ENCODE peak calls at places on chromosomes 16 and 17, in eight cellular contexts. One of them, this sample, is unnamed.
A peak's percentile ranks its signal among the peaks of the same experiment; 100 is the strongest.

GRCh38 chr17:77508047-77508715 is 367.4 kb downstream of the SEC14L1 start:
- DNase-seq in AG09319: no peak
- DNase-seq in ascending aorta: no peak
- DNase-seq in upper lobe of right lung: peak; percentile 22
- DNase-seq in BE2C: no peak
- DNase-seq in cardiac muscle cell: no peak
- DNase-seq in psoas muscle: no peak
- DNase-seq in tibial artery: no peak
- DNase-seq in this sample: no peak

GRCh38 chr16:1823821-1824220 is 2.8 kb downstream of the HAGH start:
- DNase-seq in AG09319: no peak
- DNase-seq in ascending aorta: no peak
- DNase-seq in upper lobe of right lung: no peak
- DNase-seq in BE2C: peak; percentile 57
- DNase-seq in cardiac muscle cell: peak; percentile 70
- DNase-seq in psoas muscle: no peak
- DNase-seq in tibial artery: no peak
- DNase-seq in this sample: peak; percentile 39

GRCh38 chr17:81057079-81057730 is 22.3 kb downstream of the BAIAP2 start:
- DNase-seq in AG09319: no peak
- DNase-seq in ascending aorta: no peak
- DNase-seq in upper lobe of right lung: peak; percentile 91
- DNase-seq in BE2C: peak; percentile 71
- DNase-seq in cardiac muscle cell: peak; percentile 59
- DNase-seq in psoas muscle: no peak
- DNase-seq in tibial artery: peak; percentile 55
- DNase-seq in this sample: no peak

GRCh38 chr16:82031116-82032084 is 3.7 kb upstream of the HSD17B2 start:
- DNase-seq in AG09319: peak; percentile 62
- DNase-seq in ascending aorta: no peak
- DNase-seq in upper lobe of right lung: no peak
- DNase-seq in BE2C: no peak
- DNase-seq in cardiac muscle cell: peak; percentile 79
- DNase-seq in psoas muscle: no peak
- DNase-seq in tibial artery: no peak
- DNase-seq in this sample: peak; percentile 43

GRCh38 chr16:9102379-9102778 is 10.9 kb downstream of the HAPSTR1 start:
- DNase-seq in AG09319: peak; percentile 65
- DNase-seq in ascending aorta: no peak
- DNase-seq in upper lobe of right lung: no peak
- DNase-seq in BE2C: no peak
- DNase-seq in cardiac muscle cell: peak; percentile 75
- DNase-seq in psoas muscle: no peak
- DNase-seq in tibial artery: no peak
- DNase-seq in this sample: no peak

GRCh38 chr17:39178516-39178915 is 12.6 kb upstream of the ARL5C start:
- DNase-seq in AG09319: no peak
- DNase-seq in ascending aorta: no peak
- DNase-seq in upper lobe of right lung: no peak
- DNase-seq in BE2C: no peak
- DNase-seq in cardiac muscle cell: no peak
- DNase-seq in psoas muscle: no peak
- DNase-seq in tibial artery: no peak
- DNase-seq in this sample: no peak

GRCh38 chr17:14784997-14785696 is 480.0 kb downstream of the PMP22 start:
- DNase-seq in AG09319: no peak
- DNase-seq in ascending aorta: no peak
- DNase-seq in upper lobe of right lung: no peak
- DNase-seq in BE2C: no peak
- DNase-seq in cardiac muscle cell: no peak
- DNase-seq in psoas muscle: no peak
- DNase-seq in tibial artery: no peak
- DNase-seq in this sample: no peak

GRCh38 chr17:81418710-81419332 is 23.6 kb downstream of the BAHCC1 start:
- DNase-seq in AG09319: no peak
- DNase-seq in ascending aorta: no peak
- DNase-seq in upper lobe of right lung: no peak
- DNase-seq in BE2C: no peak
- DNase-seq in cardiac muscle cell: no peak
- DNase-seq in psoas muscle: no peak
- DNase-seq in tibial artery: no peak
- DNase-seq in this sample: no peak

GRCh38 chr17:69646729-69647128 is 232.2 kb downstream of the MAP2K6 start:
- DNase-seq in AG09319: no peak
- DNase-seq in ascending aorta: no peak
- DNase-seq in upper lobe of right lung: no peak
- DNase-seq in BE2C: no peak
- DNase-seq in cardiac muscle cell: no peak
- DNase-seq in psoas muscle: no peak
- DNase-seq in tibial artery: no peak
- DNase-seq in this sample: no peak

GRCh38 chr16:89864421-89864820 is 9.0 kb upstream of the TCF25 start:
- DNase-seq in AG09319: no peak
- DNase-seq in ascending aorta: no peak
- DNase-seq in upper lobe of right lung: no peak
- DNase-seq in BE2C: no peak
- DNase-seq in cardiac muscle cell: peak; percentile 21
- DNase-seq in psoas muscle: no peak
- DNase-seq in tibial artery: no peak
- DNase-seq in this sample: no peak

GRCh38 chr17:35766903-35767510 is 6.3 kb downstream of the C17orf50 start:
- DNase-seq in AG09319: no peak
- DNase-seq in ascending aorta: no peak
- DNase-seq in upper lobe of right lung: no peak
- DNase-seq in BE2C: peak; percentile 62
- DNase-seq in cardiac muscle cell: peak; percentile 70
- DNase-seq in psoas muscle: no peak
- DNase-seq in tibial artery: no peak
- DNase-seq in this sample: peak; percentile 60

GRCh38 chr17:46071796-46072195 is 72.7 kb downstream of the STH start:
- DNase-seq in AG09319: no peak
- DNase-seq in ascending aorta: no peak
- DNase-seq in upper lobe of right lung: no peak
- DNase-seq in BE2C: no peak
- DNase-seq in cardiac muscle cell: no peak
- DNase-seq in psoas muscle: no peak
- DNase-seq in tibial artery: no peak
- DNase-seq in this sample: no peak

GRCh38 chr17:3037259-3037658 is 26.1 kb downstream of the OR1D5 start:
- DNase-seq in AG09319: no peak
- DNase-seq in ascending aorta: no peak
- DNase-seq in upper lobe of right lung: no peak
- DNase-seq in BE2C: no peak
- DNase-seq in cardiac muscle cell: no peak
- DNase-seq in psoas muscle: no peak
- DNase-seq in tibial artery: no peak
- DNase-seq in this sample: no peak

GRCh38 chr17:21363776-21364642 is 12.1 kb upstream of the KCNJ12 start:
- DNase-seq in AG09319: no peak
- DNase-seq in ascending aorta: no peak
- DNase-seq in upper lobe of right lung: no peak
- DNase-seq in BE2C: no peak
- DNase-seq in cardiac muscle cell: no peak
- DNase-seq in psoas muscle: no peak
- DNase-seq in tibial artery: no peak
- DNase-seq in this sample: no peak

GRCh38 chr16:81816793-81817210 is 37.7 kb downstream of the PLCG2 start:
- DNase-seq in AG09319: no peak
- DNase-seq in ascending aorta: no peak
- DNase-seq in upper lobe of right lung: no peak
- DNase-seq in BE2C: no peak
- DNase-seq in cardiac muscle cell: no peak
- DNase-seq in psoas muscle: no peak
- DNase-seq in tibial artery: no peak
- DNase-seq in this sample: no peak

GRCh38 chr16:64397945-64398508 is 723.8 kb downstream of the CDH11 start:
- DNase-seq in AG09319: no peak
- DNase-seq in ascending aorta: no peak
- DNase-seq in upper lobe of right lung: no peak
- DNase-seq in BE2C: no peak
- DNase-seq in cardiac muscle cell: peak; percentile 84
- DNase-seq in psoas muscle: no peak
- DNase-seq in tibial artery: no peak
- DNase-seq in this sample: no peak

GRCh38 chr17:3929181-3929580 is 12.9 kb upstream of the P2RX1 start:
- DNase-seq in AG09319: no peak
- DNase-seq in ascending aorta: no peak
- DNase-seq in upper lobe of right lung: no peak
- DNase-seq in BE2C: no peak
- DNase-seq in cardiac muscle cell: no peak
- DNase-seq in psoas muscle: no peak
- DNase-seq in tibial artery: no peak
- DNase-seq in this sample: no peak

GRCh38 chr16:11447836-11448235 is 102.6 kb downstream of the RMI2 start:
- DNase-seq in AG09319: no peak
- DNase-seq in ascending aorta: no peak
- DNase-seq in upper lobe of right lung: no peak
- DNase-seq in BE2C: no peak
- DNase-seq in cardiac muscle cell: no peak
- DNase-seq in psoas muscle: no peak
- DNase-seq in tibial artery: no peak
- DNase-seq in this sample: no peak

GRCh38 chr16:72536673-72537435 is 364.9 kb upstream of the PMFBP1 start:
- DNase-seq in AG09319: peak; percentile 28
- DNase-seq in ascending aorta: no peak
- DNase-seq in upper lobe of right lung: no peak
- DNase-seq in BE2C: no peak
- DNase-seq in cardiac muscle cell: peak; percentile 21
- DNase-seq in psoas muscle: no peak
- DNase-seq in tibial artery: no peak
- DNase-seq in this sample: no peak

GRCh38 chr17:6427284-6427781 is 7.6 kb downstream of the AIPL1 start:
- DNase-seq in AG09319: no peak
- DNase-seq in ascending aorta: no peak
- DNase-seq in upper lobe of right lung: no peak
- DNase-seq in BE2C: no peak
- DNase-seq in cardiac muscle cell: peak; percentile 41
- DNase-seq in psoas muscle: no peak
- DNase-seq in tibial artery: no peak
- DNase-seq in this sample: peak; percentile 43

GRCh38 chr16:77406680-77407079 is 28.2 kb downstream of the ADAMTS18 start:
- DNase-seq in AG09319: no peak
- DNase-seq in ascending aorta: no peak
- DNase-seq in upper lobe of right lung: no peak
- DNase-seq in BE2C: no peak
- DNase-seq in cardiac muscle cell: peak; percentile 15
- DNase-seq in psoas muscle: no peak
- DNase-seq in tibial artery: no peak
- DNase-seq in this sample: no peak

GRCh38 chr17:29617481-29618271 is 5.0 kb downstream of the CORO6 start:
- DNase-seq in AG09319: no peak
- DNase-seq in ascending aorta: peak; percentile 46
- DNase-seq in upper lobe of right lung: peak; percentile 94
- DNase-seq in BE2C: no peak
- DNase-seq in cardiac muscle cell: peak; percentile 78
- DNase-seq in psoas muscle: peak; percentile 74
- DNase-seq in tibial artery: no peak
- DNase-seq in this sample: peak; percentile 85
- TF ChIP-seq CTCF in AG09319: peak; percentile 58
- TF ChIP-seq CTCF in ascending aorta: peak; percentile 66
- TF ChIP-seq CTCF in upper lobe of right lung: peak; percentile 73
- TF ChIP-seq CTCF in BE2C: no peak
- TF ChIP-seq CTCF in cardiac muscle cell: peak; percentile 71
- TF ChIP-seq CTCF in psoas muscle: peak; percentile 53
- TF ChIP-seq CTCF in tibial artery: no peak
- TF ChIP-seq CTCF in this sample: peak; percentile 89

GRCh38 chr16:30949655-30950515 is 1.0 kb downstream of the ORAI3 start:
- DNase-seq in AG09319: peak; percentile 81
- DNase-seq in ascending aorta: peak; percentile 66
- DNase-seq in upper lobe of right lung: peak; percentile 83
- DNase-seq in BE2C: no peak
- DNase-seq in cardiac muscle cell: peak; percentile 82
- DNase-seq in psoas muscle: peak; percentile 87
- DNase-seq in tibial artery: peak; percentile 94
- DNase-seq in this sample: peak; percentile 70
- TF ChIP-seq CTCF in AG09319: peak; percentile 7
- TF ChIP-seq CTCF in ascending aorta: no peak
- TF ChIP-seq CTCF in upper lobe of right lung: peak; percentile 11
- TF ChIP-seq CTCF in BE2C: no peak
- TF ChIP-seq CTCF in cardiac muscle cell: no peak
- TF ChIP-seq CTCF in psoas muscle: no peak
- TF ChIP-seq CTCF in tibial artery: no peak
- TF ChIP-seq CTCF in this sample: peak; percentile 28

DNA sequence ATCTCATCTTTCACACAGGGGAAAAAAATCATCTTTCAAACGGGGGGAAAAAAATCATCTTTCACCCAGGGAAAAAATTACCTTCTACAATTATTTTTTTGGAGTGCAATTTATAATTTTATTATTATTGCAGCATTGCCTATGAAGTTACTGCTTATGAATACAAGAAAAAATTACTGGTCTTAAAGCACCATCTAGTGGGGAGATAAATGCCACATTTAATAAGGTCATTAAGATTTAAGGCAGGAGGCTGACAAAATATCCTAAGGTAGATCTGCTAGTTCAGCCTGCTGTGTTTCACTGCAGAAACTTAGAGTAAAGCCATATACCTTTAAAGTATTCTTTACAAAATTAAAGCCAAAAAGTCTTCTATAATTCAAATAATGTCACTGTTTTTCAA is 13.7 kb downstream of the SHCBP1 start:
- DNase-seq in AG09319: peak; percentile 54
- DNase-seq in ascending aorta: no peak
- DNase-seq in upper lobe of right lung: no peak
- DNase-seq in BE2C: no peak
- DNase-seq in cardiac muscle cell: peak; percentile 83
- DNase-seq in psoas muscle: no peak
- DNase-seq in tibial artery: no peak
- DNase-seq in this sample: no peak
- TF ChIP-seq CTCF in AG09319: peak; percentile 53
- TF ChIP-seq CTCF in ascending aorta: peak; percentile 41
- TF ChIP-seq CTCF in upper lobe of right lung: peak; percentile 51
- TF ChIP-seq CTCF in BE2C: peak; percentile 39
- TF ChIP-seq CTCF in cardiac muscle cell: peak; percentile 43
- TF ChIP-seq CTCF in psoas muscle: peak; percentile 46
- TF ChIP-seq CTCF in tibial artery: peak; percentile 42
- TF ChIP-seq CTCF in this sample: peak; percentile 31

DNA sequence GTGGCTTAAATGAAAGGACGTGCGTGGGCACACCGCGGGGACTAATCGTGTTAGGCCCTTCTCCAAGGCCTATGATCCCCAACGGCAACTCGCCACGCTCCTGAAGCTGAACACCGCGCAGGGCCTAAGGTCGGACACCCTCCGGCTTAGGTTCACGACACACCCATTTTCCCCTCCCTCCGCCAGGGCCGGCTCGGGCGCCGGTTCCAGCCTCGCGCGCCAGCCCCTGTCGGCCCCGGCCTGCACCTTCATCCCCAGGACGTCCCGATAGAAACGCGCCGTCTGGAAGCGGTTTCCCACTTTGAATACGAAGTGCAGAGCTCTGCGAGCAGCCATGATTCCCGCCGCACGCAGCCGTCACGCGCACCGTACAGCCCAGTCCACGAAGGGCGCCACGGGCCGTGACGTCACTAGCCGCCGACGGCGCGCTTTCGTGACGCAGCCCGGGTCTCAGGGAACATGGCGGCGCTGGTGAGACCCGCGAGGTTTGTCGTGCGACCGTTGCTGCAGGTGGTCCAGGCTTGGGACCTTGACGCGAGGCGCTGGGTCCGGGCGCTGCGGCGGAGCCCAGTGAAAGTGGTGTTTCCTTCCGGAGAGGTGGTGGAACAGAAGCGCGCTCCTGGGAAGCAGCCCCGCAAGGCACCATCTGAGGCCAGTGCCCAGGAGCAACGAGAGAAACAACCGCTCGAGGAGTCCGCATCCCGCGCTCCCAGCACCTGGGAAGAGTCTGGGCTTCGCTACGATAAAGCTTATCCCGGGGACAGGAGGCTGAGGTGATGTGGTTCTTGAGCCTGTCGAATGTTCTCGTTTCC is at the start of the genes GLOD4 and MRM3:
- DNase-seq in AG09319: peak; percentile 54
- DNase-seq in ascending aorta: peak; percentile 86
- DNase-seq in upper lobe of right lung: peak; percentile 97
- DNase-seq in BE2C: peak; percentile 81
- DNase-seq in cardiac muscle cell: peak; percentile 92
- DNase-seq in psoas muscle: peak; percentile 95
- DNase-seq in tibial artery: peak; percentile 94
- DNase-seq in this sample: peak; percentile 98
- TF ChIP-seq CTCF in AG09319: no peak
- TF ChIP-seq CTCF in ascending aorta: peak; percentile 18
- TF ChIP-seq CTCF in upper lobe of right lung: peak; percentile 11
- TF ChIP-seq CTCF in BE2C: no peak
- TF ChIP-seq CTCF in cardiac muscle cell: no peak
- TF ChIP-seq CTCF in psoas muscle: peak; percentile 14
- TF ChIP-seq CTCF in tibial artery: peak; percentile 46
- TF ChIP-seq CTCF in this sample: no peak

This sample was measured in GM10248.